ENCODE peak calls at places on chromosomes 7 and 10, in seven cellular contexts. O, Z, F, A, P, W and B are unnamed samples.

GRCh38 chr10:100740476-100741341 is 4.7 kb upstream of the PAX2 start:
- DNase-seq in O (no peak), Z (no peak), F (no peak), A (no peak), P (peak; percentile 57), W (no peak), B (peak; percentile 67)

GRCh38 chr7:127514499-127514898 is 70.9 kb downstream of the GCC1 start:
- DNase-seq in O (peak; percentile 39), Z (no peak), F (peak; percentile 37), A (no peak), P (peak; percentile 42), W (no peak), B (no peak)

GRCh38 chr7:16423761-16424160 is 2.4 kb upstream of the CRPPA start:
- DNase-seq in O (no peak), Z (no peak), F (no peak), A (no peak), P (no peak), W (no peak), B (no peak)

GRCh38 chr7:17849504-17849903 is 90.8 kb downstream of the SNX13 start:
- DNase-seq in O (peak; percentile 64), Z (no peak), F (peak; percentile 57), A (no peak), P (peak; percentile 45), W (no peak), B (no peak)

GRCh38 chr7:36216063-36216684 is 63.1 kb downstream of the EEPD1 start:
- DNase-seq in O (peak; percentile 84), Z (no peak), F (peak; percentile 61), A (no peak), P (no peak), W (no peak), B (no peak)

GRCh38 chr10:63829573-63830149 is 308.5 kb downstream of the REEP3 start:
- DNase-seq in O (no peak), Z (no peak), F (no peak), A (no peak), P (peak; percentile 35), W (no peak), B (no peak)

GRCh38 chr7:50659329-50659965 is 94.2 kb upstream of the DDC start:
- DNase-seq in O (no peak), Z (no peak), F (no peak), A (no peak), P (no peak), W (no peak), B (no peak)

GRCh38 chr10:15168296-15168780 is at the start of gene NMT2:
- DNase-seq in O (no peak), Z (peak; percentile 91), F (peak; percentile 87), A (peak; percentile 47), P (peak; percentile 91), W (peak; percentile 81), B (peak; percentile 89)

GRCh38 chr7:137386966-137387365 is 43.4 kb upstream of the PTN start:
- DNase-seq in O (no peak), Z (no peak), F (no peak), A (no peak), P (peak; percentile 60), W (no peak), B (no peak)

GRCh38 chr10:104517946-104518345 is 123.1 kb upstream of the SORCS3 start:
- DNase-seq in O (no peak), Z (no peak), F (no peak), A (no peak), P (no peak), W (no peak), B (no peak)

GRCh38 chr7:86942081-86942480 is 117.4 kb downstream of the ELAPOR2 start:
- DNase-seq in O (no peak), Z (peak; percentile 29), F (peak; percentile 31), A (no peak), P (no peak), W (no peak), B (no peak)

GRCh38 chr7:16817536-16817935 is 12.7 kb upstream of the AGR2 start:
- DNase-seq in O (peak; percentile 74), Z (no peak), F (peak; percentile 23), A (no peak), P (no peak), W (no peak), B (no peak)

GRCh38 chr7:140055833-140056232 is 6.9 kb downstream of the PARP12 start:
- DNase-seq in O (no peak), Z (no peak), F (no peak), A (no peak), P (no peak), W (no peak), B (no peak)

GRCh38 chr7:46855851-46856250 is 726.1 kb downstream of the TNS3 start:
- DNase-seq in O (no peak), Z (no peak), F (no peak), A (no peak), P (no peak), W (peak; percentile 68), B (no peak)

GRCh38 chr7:92751902-92752901 is 84.2 kb downstream of the CDK6 start:
- DNase-seq in O (peak; percentile 98), Z (no peak), F (peak; percentile 95), A (no peak), P (peak; percentile 14), W (no peak), B (no peak)

GRCh38 chr10:92839191-92840085 is 8.9 kb upstream of the EXOC6 start:
- DNase-seq in O (peak; percentile 91), Z (no peak), F (no peak), A (no peak), P (peak; percentile 75), W (peak; percentile 67), B (peak; percentile 82)

GRCh38 chr7:99558306-99559275 is at the start of gene ZNF655:
- DNase-seq in O (peak; percentile 85), Z (peak; percentile 95), F (peak; percentile 93), A (no peak), P (peak; percentile 98), W (peak; percentile 77), B (peak; percentile 94)

GRCh38 chr10:49620841-49621378 is 7.1 kb downstream of the CHAT start:
- DNase-seq in O (no peak), Z (no peak), F (no peak), A (no peak), P (no peak), W (no peak), B (no peak)

GRCh38 chr10:10460452-10460851 is 557.2 kb upstream of the CELF2 start:
- DNase-seq in O (no peak), Z (no peak), F (peak; percentile 71), A (no peak), P (no peak), W (no peak), B (no peak)

GRCh38 chr7:33832326-33832725 is 73.0 kb upstream of the BMPER start:
- DNase-seq in O (no peak), Z (no peak), F (no peak), A (no peak), P (no peak), W (no peak), B (no peak)

GRCh38 chr10:121823993-121824463 is 103.8 kb downstream of the ATE1 start:
- DNase-seq in O (peak; percentile 46), Z (peak; percentile 20), F (peak; percentile 54), A (no peak), P (peak; percentile 53), W (peak; percentile 10), B (no peak)

GRCh38 chr10:59895629-59896116 is 10.7 kb downstream of the CCDC6 start:
- DNase-seq in O (peak; percentile 39), Z (no peak), F (no peak), A (no peak), P (peak; percentile 68), W (no peak), B (no peak)

GRCh38 chr10:72068901-72069446 is 19.4 kb downstream of the SPOCK2 start:
- DNase-seq in O (no peak), Z (no peak), F (no peak), A (no peak), P (no peak), W (no peak), B (no peak)

GRCh38 chr10:3774018-3774813 is 10.8 kb downstream of the KLF6 start:
- DNase-seq in O (peak; percentile 70), Z (no peak), F (peak; percentile 91), A (no peak), P (peak; percentile 38), W (peak; percentile 77), B (peak; percentile 26)

GRCh38 chr7:150434240-150434639 is 16.2 kb upstream of the GIMAP8 start:
- DNase-seq in O (no peak), Z (no peak), F (no peak), A (no peak), P (no peak), W (no peak), B (no peak)
- H3K4ac ChIP-seq in O (no peak overlapping the region), Z (no peak overlapping the region), F (no peak overlapping the region), A (no peak overlapping the region), P (no peak overlapping the region), W (no peak overlapping the region), B (no peak overlapping the region)

GRCh38 chr7:2109936-2110585 is 122.7 kb downstream of the MAD1L1 start:
- DNase-seq in O (peak; percentile 96), Z (no peak), F (peak; percentile 94), A (no peak), P (peak; percentile 32), W (peak; percentile 31), B (no peak)
- H3K79me1 ChIP-seq in O (peaks cover 50% of the 10 kb centered on the region), Z (peaks cover 3% of the 10 kb centered on the region), F (peaks cover 20% of the 10 kb centered on the region), A (peaks cover 2% of the 10 kb centered on the region), P (peaks cover 2% of the 10 kb centered on the region), W (peaks cover 10% of the 10 kb centered on the region), B (no peaks in the 10 kb centered on the region)

GRCh38 chr7:24407965-24408364 is 124.0 kb downstream of the NPY start:
- DNase-seq in O (no peak), Z (no peak), F (no peak), A (no peak), P (no peak), W (no peak), B (no peak)

GRCh38 chr7:24404315-24404714 is 120.3 kb downstream of the NPY start:
- DNase-seq in O (no peak), Z (no peak), F (no peak), A (no peak), P (no peak), W (no peak), B (no peak)

GRCh38 chr7:24405002-24405401 is 121.0 kb downstream of the NPY start:
- DNase-seq in O (no peak), Z (no peak), F (no peak), A (no peak), P (no peak), W (no peak), B (no peak)

GRCh38 chr7:24406818-24407226 is 122.8 kb downstream of the NPY start:
- DNase-seq in O (no peak), Z (no peak), F (no peak), A (no peak), P (peak; percentile 53), W (no peak), B (peak; percentile 86)

GRCh38 chr7:24406053-24406561 is 122.1 kb downstream of the NPY start:
- DNase-seq in O (no peak), Z (no peak), F (no peak), A (no peak), P (no peak), W (no peak), B (peak; percentile 64)
- H3K18ac ChIP-seq in O (no peak overlapping the region), Z (no peak overlapping the region), F (no peak overlapping the region), A (no peak overlapping the region), P (no peak overlapping the region), W (no peak overlapping the region), B (no peak overlapping the region)

DNA sequence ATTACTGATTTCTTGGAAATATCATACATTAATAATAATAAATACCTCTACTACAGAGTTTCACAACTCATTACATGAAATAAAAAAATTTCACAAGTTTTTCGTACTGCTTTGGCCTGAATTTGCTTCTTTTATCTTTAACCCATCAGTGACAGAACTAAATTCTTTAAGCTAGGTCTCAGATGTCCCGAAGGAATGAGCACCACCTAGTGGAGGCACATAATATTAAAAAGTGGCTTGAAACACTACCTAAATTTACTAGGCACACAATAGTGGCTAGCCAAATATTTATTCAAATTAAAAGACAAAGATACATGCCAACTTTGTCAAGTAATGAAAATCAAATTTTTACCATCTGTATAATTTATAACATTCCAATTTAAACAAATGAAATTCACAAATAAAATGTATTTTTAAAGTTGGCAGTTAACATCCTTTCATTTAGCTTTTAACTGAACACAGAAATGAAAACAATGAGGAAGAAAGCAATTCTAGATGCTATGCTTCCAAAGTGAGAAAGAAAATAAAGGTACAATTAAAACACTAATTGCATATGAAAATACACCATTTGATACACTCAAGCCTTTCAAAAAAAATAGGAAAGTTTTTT is 123.3 kb downstream of the MPP7 start:
- DNase-seq in O (peak; percentile 62), Z (peak; percentile 50), F (peak; percentile 65), A (no peak), P (peak; percentile 69), W (peak; percentile 20), B (no peak)
- H3K4ac ChIP-seq in O (no peak overlapping the region), Z (no peak overlapping the region), F (no peak overlapping the region), A (no peak overlapping the region), P (no peak overlapping the region), W (no peak overlapping the region), B (no peak overlapping the region)